ENCODE peak calls at places on chromosomes 4 and X, in ten cellular contexts. One of them, this sample, is unnamed.

GRCh38 chr4:6332042-6332668 is 62.5 kb downstream of the WFS1 start:
- DNase-seq in GM23338: peak
- DNase-seq in prostate gland: no peak
- DNase-seq in HepG2: no peak
- DNase-seq in sigmoid colon: no peak
- DNase-seq in stomach: peak
- DNase-seq in Panc1: no peak
- DNase-seq in endothelial cell of umbilical vein: peak
- DNase-seq in breast epithelium: no peak
- DNase-seq in transverse colon: peak
- DNase-seq in this sample: no peak

GRCh38 chr4:80197601-80198444 is 520 bp downstream of the PRDM8 start:
- DNase-seq in GM23338: peak
- DNase-seq in prostate gland: no peak
- DNase-seq in HepG2: no peak
- DNase-seq in sigmoid colon: no peak
- DNase-seq in stomach: no peak
- DNase-seq in Panc1: no peak
- DNase-seq in endothelial cell of umbilical vein: peak
- DNase-seq in breast epithelium: no peak
- DNase-seq in transverse colon: no peak
- DNase-seq in this sample: peak

GRCh38 chr4:80878218-80878617 is 152.3 kb upstream of the BMP3 start:
- DNase-seq in GM23338: no peak
- DNase-seq in prostate gland: no peak
- DNase-seq in HepG2: no peak
- DNase-seq in sigmoid colon: no peak
- DNase-seq in stomach: no peak
- DNase-seq in Panc1: no peak
- DNase-seq in endothelial cell of umbilical vein: no peak
- DNase-seq in breast epithelium: no peak
- DNase-seq in transverse colon: no peak
- DNase-seq in this sample: no peak

GRCh38 chr4:3059896-3060295 is 14.4 kb downstream of the HTT-AS start:
- DNase-seq in GM23338: no peak
- DNase-seq in prostate gland: no peak
- DNase-seq in HepG2: no peak
- DNase-seq in sigmoid colon: no peak
- DNase-seq in stomach: no peak
- DNase-seq in Panc1: no peak
- DNase-seq in endothelial cell of umbilical vein: no peak
- DNase-seq in breast epithelium: no peak
- DNase-seq in transverse colon: no peak
- DNase-seq in this sample: no peak

GRCh38 chrX:139642241-139642927 is 65.6 kb downstream of the MCF2 start:
- DNase-seq in GM23338: peak
- DNase-seq in prostate gland: no peak
- DNase-seq in HepG2: no peak
- DNase-seq in sigmoid colon: no peak
- DNase-seq in stomach: no peak
- DNase-seq in Panc1: no peak
- DNase-seq in endothelial cell of umbilical vein: no peak
- DNase-seq in breast epithelium: no peak
- DNase-seq in transverse colon: no peak
- DNase-seq in this sample: no peak

GRCh38 chrX:105618393-105619101 is 203.8 kb upstream of the NRK start:
- DNase-seq in GM23338: peak
- DNase-seq in prostate gland: no peak
- DNase-seq in HepG2: peak
- DNase-seq in sigmoid colon: no peak
- DNase-seq in stomach: no peak
- DNase-seq in Panc1: no peak
- DNase-seq in endothelial cell of umbilical vein: no peak
- DNase-seq in breast epithelium: peak
- DNase-seq in transverse colon: no peak
- DNase-seq in this sample: no peak

GRCh38 chr4:184348311-184349233 is 125.8 kb downstream of the IRF2 start:
- DNase-seq in GM23338: no peak
- DNase-seq in prostate gland: peak
- DNase-seq in HepG2: peak
- DNase-seq in sigmoid colon: no peak
- DNase-seq in stomach: peak
- DNase-seq in Panc1: no peak
- DNase-seq in endothelial cell of umbilical vein: no peak
- DNase-seq in breast epithelium: no peak
- DNase-seq in transverse colon: peak
- DNase-seq in this sample: no peak

GRCh38 chr4:16194199-16194598 is 32.1 kb downstream of the TAPT1 start:
- DNase-seq in GM23338: no peak
- DNase-seq in prostate gland: no peak
- DNase-seq in HepG2: no peak
- DNase-seq in sigmoid colon: no peak
- DNase-seq in stomach: no peak
- DNase-seq in Panc1: no peak
- DNase-seq in endothelial cell of umbilical vein: no peak
- DNase-seq in breast epithelium: peak
- DNase-seq in transverse colon: no peak
- DNase-seq in this sample: no peak

GRCh38 chr4:55859711-55860110 is 6.3 kb downstream of the EXOC1 start:
- DNase-seq in GM23338: no peak
- DNase-seq in prostate gland: no peak
- DNase-seq in HepG2: no peak
- DNase-seq in sigmoid colon: no peak
- DNase-seq in stomach: no peak
- DNase-seq in Panc1: no peak
- DNase-seq in endothelial cell of umbilical vein: no peak
- DNase-seq in breast epithelium: no peak
- DNase-seq in transverse colon: no peak
- DNase-seq in this sample: no peak

GRCh38 chr4:137156054-137156453 is 376.2 kb downstream of the PCDH18 start:
- DNase-seq in GM23338: no peak
- DNase-seq in prostate gland: no peak
- DNase-seq in HepG2: no peak
- DNase-seq in sigmoid colon: no peak
- DNase-seq in stomach: no peak
- DNase-seq in Panc1: no peak
- DNase-seq in endothelial cell of umbilical vein: no peak
- DNase-seq in breast epithelium: no peak
- DNase-seq in transverse colon: no peak
- DNase-seq in this sample: no peak

GRCh38 chr4:130395871-130396270 is 1299.9 kb downstream of the C4orf33 start:
- DNase-seq in GM23338: no peak
- DNase-seq in prostate gland: no peak
- DNase-seq in HepG2: no peak
- DNase-seq in sigmoid colon: no peak
- DNase-seq in stomach: no peak
- DNase-seq in Panc1: peak
- DNase-seq in endothelial cell of umbilical vein: peak
- DNase-seq in breast epithelium: no peak
- DNase-seq in transverse colon: no peak
- DNase-seq in this sample: no peak

GRCh38 chr4:163755013-163755412 is 260.5 kb downstream of the TMA16 start:
- DNase-seq in GM23338: peak
- DNase-seq in prostate gland: no peak
- DNase-seq in HepG2: no peak
- DNase-seq in sigmoid colon: no peak
- DNase-seq in stomach: no peak
- DNase-seq in Panc1: peak
- DNase-seq in endothelial cell of umbilical vein: no peak
- DNase-seq in breast epithelium: no peak
- DNase-seq in transverse colon: no peak
- DNase-seq in this sample: no peak

GRCh38 chrX:17860179-17860780 is 818 bp downstream of the RAI2 start:
- DNase-seq in GM23338: peak
- DNase-seq in prostate gland: peak
- DNase-seq in HepG2: no peak
- DNase-seq in sigmoid colon: peak
- DNase-seq in stomach: no peak
- DNase-seq in Panc1: no peak
- DNase-seq in endothelial cell of umbilical vein: peak
- DNase-seq in breast epithelium: no peak
- DNase-seq in transverse colon: no peak
- DNase-seq in this sample: no peak
- H3K4me3 ChIP-seq in GM23338: peak
- H3K4me3 ChIP-seq in prostate gland: peak
- H3K4me3 ChIP-seq in HepG2: no peak
- H3K4me3 ChIP-seq in sigmoid colon: peak
- H3K4me3 ChIP-seq in stomach: peak
- H3K4me3 ChIP-seq in Panc1: peak
- H3K4me3 ChIP-seq in endothelial cell of umbilical vein: peak
- H3K4me3 ChIP-seq in breast epithelium: peak
- H3K4me3 ChIP-seq in transverse colon: peak
- H3K4me3 ChIP-seq in this sample: no peak

DNA sequence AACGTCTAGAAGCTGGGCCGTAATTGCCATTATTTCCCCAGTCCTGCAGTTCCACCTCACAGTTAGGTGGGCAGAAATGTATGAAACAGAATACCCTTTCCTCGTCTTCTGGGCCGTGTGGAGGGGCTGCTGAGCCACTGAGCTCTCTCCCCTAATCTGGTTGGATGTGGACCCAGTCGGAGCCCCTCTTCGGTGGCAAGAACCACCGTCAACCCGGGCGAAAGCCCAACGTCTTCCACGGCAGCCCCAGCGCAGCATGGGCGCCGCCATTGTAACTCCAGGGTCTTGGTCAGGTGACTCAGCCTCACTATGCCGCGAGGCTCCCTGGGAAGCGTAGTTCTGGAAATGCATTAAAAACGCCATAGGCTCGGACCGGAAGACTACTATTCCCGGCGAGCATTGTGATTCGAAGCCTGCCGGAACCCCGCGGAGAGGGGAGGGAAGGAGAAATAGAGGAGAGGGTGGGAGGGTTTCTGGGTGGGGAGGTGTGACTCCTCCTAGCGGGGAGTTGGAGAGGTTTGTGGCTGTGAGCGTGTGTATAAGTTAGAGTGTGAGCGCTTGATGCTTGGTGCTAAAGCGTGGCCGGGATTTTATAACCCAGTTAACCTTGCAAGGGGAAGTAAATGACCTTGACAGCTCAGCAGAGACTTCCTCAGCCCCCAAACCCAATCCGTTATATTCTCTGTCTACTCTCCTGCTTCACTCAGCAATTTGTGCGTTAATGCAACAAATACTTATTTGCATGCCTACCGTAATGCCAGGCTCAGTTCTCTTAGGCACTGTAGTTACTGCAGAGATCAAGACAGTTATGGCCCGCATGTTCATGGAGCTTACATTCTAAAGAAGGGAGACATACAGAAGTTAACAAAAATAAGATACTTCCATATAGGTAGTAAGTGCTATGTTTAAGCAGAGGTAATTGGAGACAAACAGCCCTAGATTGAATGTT is at the start of gene GATB:
- DNase-seq in GM23338: peak
- DNase-seq in prostate gland: peak
- DNase-seq in HepG2: peak
- DNase-seq in sigmoid colon: peak
- DNase-seq in stomach: peak
- DNase-seq in Panc1: peak
- DNase-seq in endothelial cell of umbilical vein: peak
- DNase-seq in breast epithelium: peak
- DNase-seq in transverse colon: peak
- DNase-seq in this sample: peak
- TF ChIP-seq POLR2AphosphoS5 in GM23338: peak
- TF ChIP-seq POLR2AphosphoS5 in prostate gland: peak
- TF ChIP-seq POLR2AphosphoS5 in HepG2: peak
- TF ChIP-seq POLR2AphosphoS5 in sigmoid colon: peak
- TF ChIP-seq POLR2AphosphoS5 in stomach: peak
- TF ChIP-seq POLR2AphosphoS5 in Panc1: peak
- TF ChIP-seq POLR2AphosphoS5 in endothelial cell of umbilical vein: peak
- TF ChIP-seq POLR2AphosphoS5 in breast epithelium: peak
- TF ChIP-seq POLR2AphosphoS5 in transverse colon: peak
- TF ChIP-seq POLR2AphosphoS5 in this sample: peak

GRCh38 chrX:19698125-19698524 is 182.8 kb upstream of the MAP3K15 start:
- DNase-seq in GM23338: no peak
- DNase-seq in prostate gland: no peak
- DNase-seq in HepG2: no peak
- DNase-seq in sigmoid colon: no peak
- DNase-seq in stomach: no peak
- DNase-seq in Panc1: no peak
- DNase-seq in endothelial cell of umbilical vein: no peak
- DNase-seq in breast epithelium: peak
- DNase-seq in transverse colon: no peak
- DNase-seq in this sample: no peak
- H3K4me3 ChIP-seq in GM23338: no peak
- H3K4me3 ChIP-seq in prostate gland: no peak
- H3K4me3 ChIP-seq in HepG2: no peak
- H3K4me3 ChIP-seq in sigmoid colon: no peak
- H3K4me3 ChIP-seq in stomach: no peak
- H3K4me3 ChIP-seq in Panc1: no peak
- H3K4me3 ChIP-seq in endothelial cell of umbilical vein: no peak
- H3K4me3 ChIP-seq in breast epithelium: no peak
- H3K4me3 ChIP-seq in transverse colon: no peak
- H3K4me3 ChIP-seq in this sample: no peak

GRCh38 chr4:57110635-57111546 is 706 bp upstream of the IGFBP7 start:
- DNase-seq in GM23338: peak
- DNase-seq in prostate gland: peak
- DNase-seq in HepG2: no peak
- DNase-seq in sigmoid colon: peak
- DNase-seq in stomach: peak
- DNase-seq in Panc1: no peak
- DNase-seq in endothelial cell of umbilical vein: peak
- DNase-seq in breast epithelium: peak
- DNase-seq in transverse colon: peak
- DNase-seq in this sample: peak
- TF ChIP-seq POLR2AphosphoS5 in GM23338: no peak
- TF ChIP-seq POLR2AphosphoS5 in prostate gland: no peak
- TF ChIP-seq POLR2AphosphoS5 in HepG2: no peak
- TF ChIP-seq POLR2AphosphoS5 in sigmoid colon: no peak
- TF ChIP-seq POLR2AphosphoS5 in stomach: no peak
- TF ChIP-seq POLR2AphosphoS5 in Panc1: no peak
- TF ChIP-seq POLR2AphosphoS5 in endothelial cell of umbilical vein: no peak
- TF ChIP-seq POLR2AphosphoS5 in breast epithelium: no peak
- TF ChIP-seq POLR2AphosphoS5 in transverse colon: no peak
- TF ChIP-seq POLR2AphosphoS5 in this sample: peak

DNA sequence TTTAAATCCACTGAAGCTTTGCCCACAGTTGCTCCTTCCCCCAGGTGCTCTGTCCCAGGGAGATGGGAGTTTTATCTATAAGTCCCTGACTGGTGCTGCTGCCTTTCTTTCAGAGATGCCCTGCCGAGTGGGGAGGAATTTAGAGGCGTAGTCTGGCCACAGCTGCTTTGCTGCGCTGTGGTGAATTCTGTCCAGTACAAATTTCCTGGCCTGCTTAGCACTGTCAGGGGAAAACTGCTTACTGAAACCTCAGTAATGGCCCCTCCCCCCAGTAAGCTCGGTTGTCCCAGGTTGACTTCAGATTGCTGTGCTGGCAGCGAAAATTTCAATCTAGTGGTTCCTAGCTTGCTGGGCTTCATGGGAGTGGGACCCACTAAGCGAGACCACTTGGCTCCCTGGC is 40.1 kb downstream of the UGT2B17 start:
- DNase-seq in GM23338: no peak
- DNase-seq in prostate gland: no peak
- DNase-seq in HepG2: no peak
- DNase-seq in sigmoid colon: no peak
- DNase-seq in stomach: no peak
- DNase-seq in Panc1: no peak
- DNase-seq in endothelial cell of umbilical vein: no peak
- DNase-seq in breast epithelium: no peak
- DNase-seq in transverse colon: no peak
- DNase-seq in this sample: no peak
- H3K4me3 ChIP-seq in GM23338: no peak
- H3K4me3 ChIP-seq in prostate gland: no peak
- H3K4me3 ChIP-seq in HepG2: no peak
- H3K4me3 ChIP-seq in sigmoid colon: no peak
- H3K4me3 ChIP-seq in stomach: no peak
- H3K4me3 ChIP-seq in Panc1: no peak
- H3K4me3 ChIP-seq in endothelial cell of umbilical vein: no peak
- H3K4me3 ChIP-seq in breast epithelium: no peak
- H3K4me3 ChIP-seq in transverse colon: no peak
- H3K4me3 ChIP-seq in this sample: no peak

GRCh38 chr4:30839583-30840520 is 119.7 kb downstream of the PCDH7 start:
- DNase-seq in GM23338: peak
- DNase-seq in prostate gland: no peak
- DNase-seq in HepG2: no peak
- DNase-seq in sigmoid colon: no peak
- DNase-seq in stomach: no peak
- DNase-seq in Panc1: no peak
- DNase-seq in endothelial cell of umbilical vein: peak
- DNase-seq in breast epithelium: no peak
- DNase-seq in transverse colon: no peak
- DNase-seq in this sample: no peak
- TF ChIP-seq POLR2AphosphoS5 in GM23338: no peak
- TF ChIP-seq POLR2AphosphoS5 in prostate gland: no peak
- TF ChIP-seq POLR2AphosphoS5 in HepG2: no peak
- TF ChIP-seq POLR2AphosphoS5 in sigmoid colon: no peak
- TF ChIP-seq POLR2AphosphoS5 in stomach: no peak
- TF ChIP-seq POLR2AphosphoS5 in Panc1: no peak
- TF ChIP-seq POLR2AphosphoS5 in endothelial cell of umbilical vein: no peak
- TF ChIP-seq POLR2AphosphoS5 in breast epithelium: no peak
- TF ChIP-seq POLR2AphosphoS5 in transverse colon: no peak
- TF ChIP-seq POLR2AphosphoS5 in this sample: no peak